ENCODE peak calls at places on chromosomes 6 and 20, in nine cellular contexts. One of them, this sample, is unnamed.
A peak's percentile ranks its signal among the peaks of the same experiment; 100 is the strongest.

GRCh38 chr6:140380371-140381218 is 1006.1 kb upstream of the CITED2 start:
- DNase-seq in lower lobe of right lung: no peak
- DNase-seq in IMR-90: peak; percentile 50
- DNase-seq in NCI-H1092: no peak
- DNase-seq in glutamatergic neuron: no peak
- DNase-seq in stimulated activated CD4-positive, alpha-beta T cell treated with anti-CD3 and anti-CD28 coated beads, Interleukin-15, amount 100 ng/mL, for 1 hour: no peak
- DNase-seq in astrocyte of the spinal cord: no peak
- DNase-seq in RWPE1: peak; percentile 19
- DNase-seq in Daoy: no peak
- DNase-seq in this sample: peak; percentile 60

GRCh38 chr6:166900956-166901607 is 55.3 kb downstream of the RNASET2 start:
- DNase-seq in NCI-H1092: no peak
- DNase-seq in stimulated activated CD4-positive, alpha-beta T cell treated with anti-CD3 and anti-CD28 coated beads, Interleukin-15, amount 100 ng/mL, for 1 hour: no peak
- DNase-seq in lower lobe of right lung: no peak
- DNase-seq in RWPE1: no peak
- DNase-seq in Daoy: no peak
- DNase-seq in glutamatergic neuron: no peak
- DNase-seq in IMR-90: no peak
- DNase-seq in astrocyte of the spinal cord: no peak
- DNase-seq in this sample: no peak

GRCh38 chr6:17986656-17987575 is 519 bp downstream of the KIF13A start:
- DNase-seq in astrocyte of the spinal cord: peak; percentile 54
- DNase-seq in IMR-90: peak; percentile 39
- DNase-seq in glutamatergic neuron: peak; percentile 54
- DNase-seq in NCI-H1092: no peak
- DNase-seq in stimulated activated CD4-positive, alpha-beta T cell treated with anti-CD3 and anti-CD28 coated beads, Interleukin-15, amount 100 ng/mL, for 1 hour: no peak
- DNase-seq in RWPE1: peak; percentile 46
- DNase-seq in lower lobe of right lung: peak; percentile 82
- DNase-seq in Daoy: peak; percentile 70
- DNase-seq in this sample: peak; percentile 76

GRCh38 chr6:157459327-157459726 is 78.3 kb downstream of the ZDHHC14 start:
- DNase-seq in RWPE1: no peak
- DNase-seq in IMR-90: no peak
- DNase-seq in astrocyte of the spinal cord: no peak
- DNase-seq in stimulated activated CD4-positive, alpha-beta T cell treated with anti-CD3 and anti-CD28 coated beads, Interleukin-15, amount 100 ng/mL, for 1 hour: no peak
- DNase-seq in lower lobe of right lung: no peak
- DNase-seq in Daoy: peak; percentile 27
- DNase-seq in glutamatergic neuron: no peak
- DNase-seq in NCI-H1092: no peak
- DNase-seq in this sample: no peak

GRCh38 chr20:41334036-41334435 is 6.6 kb upstream of the LPIN3 start:
- DNase-seq in NCI-H1092: no peak
- DNase-seq in RWPE1: no peak
- DNase-seq in IMR-90: no peak
- DNase-seq in glutamatergic neuron: no peak
- DNase-seq in Daoy: no peak
- DNase-seq in astrocyte of the spinal cord: no peak
- DNase-seq in stimulated activated CD4-positive, alpha-beta T cell treated with anti-CD3 and anti-CD28 coated beads, Interleukin-15, amount 100 ng/mL, for 1 hour: no peak
- DNase-seq in lower lobe of right lung: no peak
- DNase-seq in this sample: no peak

GRCh38 chr20:46361386-46361785 is 45.0 kb downstream of the ELMO2 start:
- DNase-seq in RWPE1: no peak
- DNase-seq in Daoy: no peak
- DNase-seq in lower lobe of right lung: no peak
- DNase-seq in IMR-90: no peak
- DNase-seq in stimulated activated CD4-positive, alpha-beta T cell treated with anti-CD3 and anti-CD28 coated beads, Interleukin-15, amount 100 ng/mL, for 1 hour: no peak
- DNase-seq in NCI-H1092: no peak
- DNase-seq in glutamatergic neuron: no peak
- DNase-seq in astrocyte of the spinal cord: no peak
- DNase-seq in this sample: no peak

GRCh38 chr20:33653218-33653899 is 8.8 kb upstream of the C20orf144 start:
- DNase-seq in NCI-H1092: peak; percentile 66
- DNase-seq in IMR-90: peak; percentile 66
- DNase-seq in astrocyte of the spinal cord: peak; percentile 61
- DNase-seq in Daoy: peak; percentile 63
- DNase-seq in glutamatergic neuron: peak; percentile 84
- DNase-seq in stimulated activated CD4-positive, alpha-beta T cell treated with anti-CD3 and anti-CD28 coated beads, Interleukin-15, amount 100 ng/mL, for 1 hour: no peak
- DNase-seq in RWPE1: peak; percentile 85
- DNase-seq in lower lobe of right lung: no peak
- DNase-seq in this sample: peak; percentile 78

GRCh38 chr20:3663031-3663701 is at the start of gene GFRA4:
- DNase-seq in stimulated activated CD4-positive, alpha-beta T cell treated with anti-CD3 and anti-CD28 coated beads, Interleukin-15, amount 100 ng/mL, for 1 hour: no peak
- DNase-seq in IMR-90: no peak
- DNase-seq in glutamatergic neuron: no peak
- DNase-seq in lower lobe of right lung: no peak
- DNase-seq in Daoy: no peak
- DNase-seq in RWPE1: no peak
- DNase-seq in NCI-H1092: no peak
- DNase-seq in astrocyte of the spinal cord: no peak
- DNase-seq in this sample: no peak

GRCh38 chr6:110415297-110415916 is at the start of gene DDO:
- DNase-seq in glutamatergic neuron: no peak
- DNase-seq in astrocyte of the spinal cord: peak; percentile 41
- DNase-seq in lower lobe of right lung: peak; percentile 70
- DNase-seq in IMR-90: peak; percentile 22
- DNase-seq in NCI-H1092: no peak
- DNase-seq in Daoy: peak; percentile 80
- DNase-seq in RWPE1: peak; percentile 21
- DNase-seq in stimulated activated CD4-positive, alpha-beta T cell treated with anti-CD3 and anti-CD28 coated beads, Interleukin-15, amount 100 ng/mL, for 1 hour: no peak
- DNase-seq in this sample: peak; percentile 9

GRCh38 chr6:82589509-82590206 is 226.0 kb downstream of the TPBG start:
- DNase-seq in stimulated activated CD4-positive, alpha-beta T cell treated with anti-CD3 and anti-CD28 coated beads, Interleukin-15, amount 100 ng/mL, for 1 hour: no peak
- DNase-seq in Daoy: peak; percentile 77
- DNase-seq in astrocyte of the spinal cord: peak; percentile 96
- DNase-seq in glutamatergic neuron: peak; percentile 68
- DNase-seq in RWPE1: peak; percentile 47
- DNase-seq in NCI-H1092: peak; percentile 10
- DNase-seq in IMR-90: peak; percentile 64
- DNase-seq in lower lobe of right lung: no peak
- DNase-seq in this sample: peak; percentile 84

GRCh38 chr6:16318538-16318937 is 80.2 kb downstream of the GMPR start:
- DNase-seq in RWPE1: peak; percentile 17
- DNase-seq in glutamatergic neuron: no peak
- DNase-seq in stimulated activated CD4-positive, alpha-beta T cell treated with anti-CD3 and anti-CD28 coated beads, Interleukin-15, amount 100 ng/mL, for 1 hour: no peak
- DNase-seq in Daoy: peak; percentile 55
- DNase-seq in astrocyte of the spinal cord: peak; percentile 91
- DNase-seq in lower lobe of right lung: no peak
- DNase-seq in IMR-90: peak; percentile 90
- DNase-seq in NCI-H1092: no peak
- DNase-seq in this sample: peak; percentile 97

GRCh38 chr6:147204843-147205311 is 660 bp downstream of the STXBP5 start:
- DNase-seq in stimulated activated CD4-positive, alpha-beta T cell treated with anti-CD3 and anti-CD28 coated beads, Interleukin-15, amount 100 ng/mL, for 1 hour: no peak
- DNase-seq in glutamatergic neuron: no peak
- DNase-seq in lower lobe of right lung: no peak
- DNase-seq in astrocyte of the spinal cord: no peak
- DNase-seq in RWPE1: peak; percentile 11
- DNase-seq in Daoy: no peak
- DNase-seq in IMR-90: peak; percentile 10
- DNase-seq in NCI-H1092: no peak
- DNase-seq in this sample: peak; percentile 54

GRCh38 chr6:37717836-37718251 is 20.2 kb upstream of the MDGA1 start:
- DNase-seq in glutamatergic neuron: no peak
- DNase-seq in stimulated activated CD4-positive, alpha-beta T cell treated with anti-CD3 and anti-CD28 coated beads, Interleukin-15, amount 100 ng/mL, for 1 hour: no peak
- DNase-seq in IMR-90: peak; percentile 83
- DNase-seq in RWPE1: no peak
- DNase-seq in lower lobe of right lung: no peak
- DNase-seq in astrocyte of the spinal cord: peak; percentile 55
- DNase-seq in NCI-H1092: no peak
- DNase-seq in Daoy: no peak
- DNase-seq in this sample: peak; percentile 63

GRCh38 chr6:7878401-7878964 is 32.1 kb downstream of the TXNDC5 start:
- DNase-seq in glutamatergic neuron: no peak
- DNase-seq in stimulated activated CD4-positive, alpha-beta T cell treated with anti-CD3 and anti-CD28 coated beads, Interleukin-15, amount 100 ng/mL, for 1 hour: no peak
- DNase-seq in RWPE1: no peak
- DNase-seq in NCI-H1092: no peak
- DNase-seq in lower lobe of right lung: no peak
- DNase-seq in IMR-90: no peak
- DNase-seq in Daoy: no peak
- DNase-seq in astrocyte of the spinal cord: no peak
- DNase-seq in this sample: no peak

GRCh38 chr20:62699741-62700140 is 8.9 kb upstream of the NTSR1 start:
- DNase-seq in Daoy: no peak
- DNase-seq in NCI-H1092: no peak
- DNase-seq in stimulated activated CD4-positive, alpha-beta T cell treated with anti-CD3 and anti-CD28 coated beads, Interleukin-15, amount 100 ng/mL, for 1 hour: no peak
- DNase-seq in IMR-90: no peak
- DNase-seq in lower lobe of right lung: no peak
- DNase-seq in RWPE1: no peak
- DNase-seq in astrocyte of the spinal cord: no peak
- DNase-seq in glutamatergic neuron: no peak
- DNase-seq in this sample: no peak

GRCh38 chr6:158500016-158500735 is 59.7 kb upstream of the TMEM181 start:
- DNase-seq in lower lobe of right lung: no peak
- DNase-seq in NCI-H1092: no peak
- DNase-seq in RWPE1: peak; percentile 61
- DNase-seq in IMR-90: peak; percentile 59
- DNase-seq in Daoy: no peak
- DNase-seq in glutamatergic neuron: no peak
- DNase-seq in astrocyte of the spinal cord: peak; percentile 54
- DNase-seq in stimulated activated CD4-positive, alpha-beta T cell treated with anti-CD3 and anti-CD28 coated beads, Interleukin-15, amount 100 ng/mL, for 1 hour: no peak
- DNase-seq in this sample: peak; percentile 72

GRCh38 chr6:157099912-157100593 is 223.3 kb downstream of the TMEM242 start:
- DNase-seq in stimulated activated CD4-positive, alpha-beta T cell treated with anti-CD3 and anti-CD28 coated beads, Interleukin-15, amount 100 ng/mL, for 1 hour: no peak
- DNase-seq in glutamatergic neuron: no peak
- DNase-seq in RWPE1: no peak
- DNase-seq in NCI-H1092: no peak
- DNase-seq in IMR-90: no peak
- DNase-seq in lower lobe of right lung: no peak
- DNase-seq in astrocyte of the spinal cord: no peak
- DNase-seq in Daoy: no peak
- DNase-seq in this sample: no peak

GRCh38 chr6:83708970-83709747 is at the start of gene SNAP91:
- DNase-seq in glutamatergic neuron: peak; percentile 94
- DNase-seq in IMR-90: no peak
- DNase-seq in RWPE1: no peak
- DNase-seq in lower lobe of right lung: peak; percentile 47
- DNase-seq in astrocyte of the spinal cord: no peak
- DNase-seq in NCI-H1092: peak; percentile 87
- DNase-seq in stimulated activated CD4-positive, alpha-beta T cell treated with anti-CD3 and anti-CD28 coated beads, Interleukin-15, amount 100 ng/mL, for 1 hour: no peak
- DNase-seq in Daoy: peak; percentile 54
- DNase-seq in this sample: no peak

GRCh38 chr6:90484903-90485302 is 102.0 kb downstream of the MAP3K7 start:
- DNase-seq in Daoy: no peak
- DNase-seq in NCI-H1092: no peak
- DNase-seq in IMR-90: no peak
- DNase-seq in glutamatergic neuron: no peak
- DNase-seq in stimulated activated CD4-positive, alpha-beta T cell treated with anti-CD3 and anti-CD28 coated beads, Interleukin-15, amount 100 ng/mL, for 1 hour: no peak
- DNase-seq in lower lobe of right lung: no peak
- DNase-seq in astrocyte of the spinal cord: no peak
- DNase-seq in RWPE1: no peak
- DNase-seq in this sample: no peak

GRCh38 chr20:32429343-32429742 is 71.2 kb downstream of the ASXL1 start:
- DNase-seq in stimulated activated CD4-positive, alpha-beta T cell treated with anti-CD3 and anti-CD28 coated beads, Interleukin-15, amount 100 ng/mL, for 1 hour: no peak
- DNase-seq in glutamatergic neuron: no peak
- DNase-seq in IMR-90: no peak
- DNase-seq in lower lobe of right lung: no peak
- DNase-seq in RWPE1: no peak
- DNase-seq in astrocyte of the spinal cord: no peak
- DNase-seq in Daoy: no peak
- DNase-seq in NCI-H1092: no peak
- DNase-seq in this sample: no peak

GRCh38 chr6:131950767-131951575 is at the start of gene CCN2:
- DNase-seq in glutamatergic neuron: peak; percentile 58
- DNase-seq in stimulated activated CD4-positive, alpha-beta T cell treated with anti-CD3 and anti-CD28 coated beads, Interleukin-15, amount 100 ng/mL, for 1 hour: no peak
- DNase-seq in astrocyte of the spinal cord: peak; percentile 98
- DNase-seq in IMR-90: peak; percentile 100
- DNase-seq in RWPE1: peak; percentile 94
- DNase-seq in lower lobe of right lung: peak; percentile 79
- DNase-seq in NCI-H1092: no peak
- DNase-seq in Daoy: peak; percentile 97
- DNase-seq in this sample: peak; percentile 94

GRCh38 chr6:88105741-88106340 is 58.2 kb downstream of the SPACA1 start:
- DNase-seq in stimulated activated CD4-positive, alpha-beta T cell treated with anti-CD3 and anti-CD28 coated beads, Interleukin-15, amount 100 ng/mL, for 1 hour: no peak
- DNase-seq in lower lobe of right lung: no peak
- DNase-seq in astrocyte of the spinal cord: peak; percentile 15
- DNase-seq in Daoy: peak; percentile 13
- DNase-seq in IMR-90: no peak
- DNase-seq in RWPE1: no peak
- DNase-seq in NCI-H1092: no peak
- DNase-seq in glutamatergic neuron: no peak
- DNase-seq in this sample: no peak

GRCh38 chr6:104256547-104257144 is 603.1 kb downstream of the HACE1 start:
- DNase-seq in RWPE1: no peak
- DNase-seq in IMR-90: no peak
- DNase-seq in Daoy: no peak
- DNase-seq in stimulated activated CD4-positive, alpha-beta T cell treated with anti-CD3 and anti-CD28 coated beads, Interleukin-15, amount 100 ng/mL, for 1 hour: no peak
- DNase-seq in glutamatergic neuron: no peak
- DNase-seq in astrocyte of the spinal cord: no peak
- DNase-seq in NCI-H1092: no peak
- DNase-seq in lower lobe of right lung: no peak
- DNase-seq in this sample: no peak

GRCh38 chr20:51286758-51287157 is 255.8 kb downstream of the NFATC2 start:
- DNase-seq in IMR-90: no peak
- DNase-seq in lower lobe of right lung: no peak
- DNase-seq in Daoy: no peak
- DNase-seq in stimulated activated CD4-positive, alpha-beta T cell treated with anti-CD3 and anti-CD28 coated beads, Interleukin-15, amount 100 ng/mL, for 1 hour: no peak
- DNase-seq in glutamatergic neuron: no peak
- DNase-seq in astrocyte of the spinal cord: no peak
- DNase-seq in RWPE1: no peak
- DNase-seq in NCI-H1092: no peak
- DNase-seq in this sample: no peak

GRCh38 chr6:41488392-41489129 is 57.6 kb upstream of the FOXP4 start:
- DNase-seq in stimulated activated CD4-positive, alpha-beta T cell treated with anti-CD3 and anti-CD28 coated beads, Interleukin-15, amount 100 ng/mL, for 1 hour: no peak
- DNase-seq in glutamatergic neuron: peak; percentile 63
- DNase-seq in Daoy: peak; percentile 97
- DNase-seq in astrocyte of the spinal cord: peak; percentile 87
- DNase-seq in RWPE1: no peak
- DNase-seq in IMR-90: peak; percentile 92
- DNase-seq in NCI-H1092: peak; percentile 32
- DNase-seq in lower lobe of right lung: no peak
- DNase-seq in this sample: peak; percentile 39

GRCh38 chr6:161476711-161477110 is 202.8 kb upstream of the AGPAT4 start:
- DNase-seq in Daoy: peak; percentile 83
- DNase-seq in NCI-H1092: no peak
- DNase-seq in IMR-90: no peak
- DNase-seq in glutamatergic neuron: no peak
- DNase-seq in lower lobe of right lung: no peak
- DNase-seq in stimulated activated CD4-positive, alpha-beta T cell treated with anti-CD3 and anti-CD28 coated beads, Interleukin-15, amount 100 ng/mL, for 1 hour: no peak
- DNase-seq in RWPE1: no peak
- DNase-seq in astrocyte of the spinal cord: peak; percentile 83
- DNase-seq in this sample: peak; percentile 23

GRCh38 chr6:138862491-138862890 is 66.6 kb downstream of the ECT2L start:
- DNase-seq in stimulated activated CD4-positive, alpha-beta T cell treated with anti-CD3 and anti-CD28 coated beads, Interleukin-15, amount 100 ng/mL, for 1 hour: no peak
- DNase-seq in lower lobe of right lung: no peak
- DNase-seq in astrocyte of the spinal cord: no peak
- DNase-seq in IMR-90: no peak
- DNase-seq in RWPE1: no peak
- DNase-seq in Daoy: no peak
- DNase-seq in glutamatergic neuron: no peak
- DNase-seq in NCI-H1092: no peak
- DNase-seq in this sample: no peak

This sample was measured in GM23248.